ENCODE peak calls at places on chromosomes 7 and 10, in ten cellular contexts. One of them, this sample, is unnamed.
A peak's percentile ranks its signal among the peaks of the same experiment; 100 is the strongest.

GRCh38 chr7:2445047-2445446 is 31.2 kb downstream of the GRIFIN start:
- DNase-seq in Calu3: no peak
- DNase-seq in thoracic aorta: no peak
- DNase-seq in DND-41: no peak
- DNase-seq in fibroblast of pulmonary artery: no peak
- DNase-seq in body of pancreas: no peak
- DNase-seq in foreskin fibroblast: no peak
- DNase-seq in left lung: no peak
- DNase-seq in astrocyte of the spinal cord: no peak
- DNase-seq in GM23338: no peak
- DNase-seq in this sample: no peak

GRCh38 chr10:7040681-7041080 is 370.2 kb downstream of the SFMBT2 start:
- DNase-seq in GM23338: no peak
- DNase-seq in DND-41: no peak
- DNase-seq in astrocyte of the spinal cord: no peak
- DNase-seq in foreskin fibroblast: no peak
- DNase-seq in Calu3: no peak
- DNase-seq in fibroblast of pulmonary artery: no peak
- DNase-seq in body of pancreas: no peak
- DNase-seq in left lung: peak; percentile 55
- DNase-seq in thoracic aorta: no peak
- DNase-seq in this sample: no peak

GRCh38 chr10:131159771-131160170 is 151.8 kb downstream of the TCERG1L start:
- DNase-seq in body of pancreas: no peak
- DNase-seq in GM23338: no peak
- DNase-seq in foreskin fibroblast: no peak
- DNase-seq in left lung: no peak
- DNase-seq in DND-41: no peak
- DNase-seq in Calu3: no peak
- DNase-seq in thoracic aorta: no peak
- DNase-seq in fibroblast of pulmonary artery: no peak
- DNase-seq in astrocyte of the spinal cord: no peak
- DNase-seq in this sample: no peak

GRCh38 chr7:131106681-131107342 is 220.9 kb upstream of the MKLN1 start:
- DNase-seq in Calu3: peak; percentile 39
- DNase-seq in DND-41: peak; percentile 42
- DNase-seq in thoracic aorta: no peak
- DNase-seq in left lung: peak; percentile 88
- DNase-seq in GM23338: peak; percentile 55
- DNase-seq in foreskin fibroblast: no peak
- DNase-seq in astrocyte of the spinal cord: no peak
- DNase-seq in body of pancreas: no peak
- DNase-seq in fibroblast of pulmonary artery: peak; percentile 83
- DNase-seq in this sample: peak; percentile 25

GRCh38 chr7:78514653-78515052 is 716.1 kb downstream of the PHTF2 start:
- DNase-seq in left lung: no peak
- DNase-seq in foreskin fibroblast: no peak
- DNase-seq in body of pancreas: no peak
- DNase-seq in DND-41: no peak
- DNase-seq in astrocyte of the spinal cord: no peak
- DNase-seq in GM23338: no peak
- DNase-seq in Calu3: no peak
- DNase-seq in thoracic aorta: no peak
- DNase-seq in fibroblast of pulmonary artery: no peak
- DNase-seq in this sample: no peak

GRCh38 chr10:21507066-21507669 is 18.3 kb downstream of the SKIDA1 start:
- DNase-seq in GM23338: no peak
- DNase-seq in astrocyte of the spinal cord: no peak
- DNase-seq in left lung: no peak
- DNase-seq in Calu3: no peak
- DNase-seq in fibroblast of pulmonary artery: no peak
- DNase-seq in thoracic aorta: no peak
- DNase-seq in DND-41: no peak
- DNase-seq in body of pancreas: no peak
- DNase-seq in foreskin fibroblast: no peak
- DNase-seq in this sample: no peak

GRCh38 chr10:5551531-5552375 is 27.0 kb downstream of the CALML3 start:
- DNase-seq in DND-41: no peak
- DNase-seq in Calu3: peak; percentile 75
- DNase-seq in astrocyte of the spinal cord: peak; percentile 79
- DNase-seq in left lung: peak; percentile 40
- DNase-seq in fibroblast of pulmonary artery: no peak
- DNase-seq in body of pancreas: no peak
- DNase-seq in GM23338: no peak
- DNase-seq in foreskin fibroblast: no peak
- DNase-seq in thoracic aorta: no peak
- DNase-seq in this sample: no peak

GRCh38 chr10:36423821-36424248 is 701.6 kb upstream of the ANKRD30A start:
- DNase-seq in fibroblast of pulmonary artery: no peak
- DNase-seq in astrocyte of the spinal cord: peak; percentile 22
- DNase-seq in left lung: no peak
- DNase-seq in thoracic aorta: no peak
- DNase-seq in foreskin fibroblast: no peak
- DNase-seq in body of pancreas: no peak
- DNase-seq in Calu3: no peak
- DNase-seq in DND-41: no peak
- DNase-seq in GM23338: no peak
- DNase-seq in this sample: no peak

GRCh38 chr7:151131622-151132293 is 35.7 kb downstream of the GBX1 start:
- DNase-seq in fibroblast of pulmonary artery: no peak
- DNase-seq in DND-41: no peak
- DNase-seq in GM23338: no peak
- DNase-seq in foreskin fibroblast: no peak
- DNase-seq in astrocyte of the spinal cord: no peak
- DNase-seq in left lung: peak; percentile 58
- DNase-seq in Calu3: no peak
- DNase-seq in thoracic aorta: no peak
- DNase-seq in body of pancreas: no peak
- DNase-seq in this sample: no peak

GRCh38 chr7:155287229-155287935 is 10.3 kb upstream of the INSIG1 start:
- DNase-seq in DND-41: no peak
- DNase-seq in fibroblast of pulmonary artery: no peak
- DNase-seq in Calu3: no peak
- DNase-seq in astrocyte of the spinal cord: no peak
- DNase-seq in left lung: no peak
- DNase-seq in body of pancreas: peak; percentile 29
- DNase-seq in foreskin fibroblast: no peak
- DNase-seq in thoracic aorta: no peak
- DNase-seq in GM23338: no peak
- DNase-seq in this sample: no peak

GRCh38 chr10:45040921-45041320 is 40.2 kb downstream of the ZNF22 start:
- DNase-seq in body of pancreas: no peak
- DNase-seq in Calu3: no peak
- DNase-seq in left lung: no peak
- DNase-seq in astrocyte of the spinal cord: peak; percentile 19
- DNase-seq in DND-41: no peak
- DNase-seq in fibroblast of pulmonary artery: peak; percentile 30
- DNase-seq in GM23338: no peak
- DNase-seq in thoracic aorta: no peak
- DNase-seq in foreskin fibroblast: no peak
- DNase-seq in this sample: no peak

GRCh38 chr7:7151285-7151684 is 31.1 kb upstream of the C1GALT1 start:
- DNase-seq in body of pancreas: no peak
- DNase-seq in Calu3: no peak
- DNase-seq in DND-41: no peak
- DNase-seq in GM23338: no peak
- DNase-seq in left lung: no peak
- DNase-seq in fibroblast of pulmonary artery: peak; percentile 72
- DNase-seq in thoracic aorta: no peak
- DNase-seq in foreskin fibroblast: no peak
- DNase-seq in astrocyte of the spinal cord: no peak
- DNase-seq in this sample: no peak

DNA sequence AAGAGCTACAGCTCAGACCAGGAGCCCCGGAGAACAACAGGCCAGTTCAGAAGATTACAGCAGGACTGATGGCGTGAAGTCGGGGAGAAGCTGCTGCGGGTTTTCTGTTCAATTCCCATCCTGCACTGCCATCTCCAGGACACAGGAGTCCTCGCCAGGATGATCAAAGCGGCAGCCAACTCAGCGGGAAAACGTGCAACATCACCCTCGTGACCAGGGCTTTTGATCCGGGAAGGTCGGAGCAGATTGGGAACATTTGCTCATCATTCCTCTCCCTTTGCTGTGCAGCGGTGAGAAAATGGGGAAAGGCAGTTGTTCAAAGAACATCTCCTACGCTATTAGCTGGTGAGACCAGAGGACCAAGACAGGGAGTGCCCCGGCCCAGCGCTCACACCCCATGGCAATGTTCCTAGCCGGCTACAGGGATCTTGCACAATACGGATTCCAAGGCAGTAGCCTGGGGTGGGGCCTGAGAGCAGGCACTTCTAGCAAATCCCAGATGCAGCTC is 50.4 kb upstream of the FOXK1 start:
- DNase-seq in fibroblast of pulmonary artery: peak; percentile 95
- DNase-seq in left lung: peak; percentile 85
- DNase-seq in Calu3: peak; percentile 87
- DNase-seq in foreskin fibroblast: peak; percentile 92
- DNase-seq in body of pancreas: peak; percentile 71
- DNase-seq in GM23338: peak; percentile 90
- DNase-seq in astrocyte of the spinal cord: peak; percentile 90
- DNase-seq in DND-41: no peak
- DNase-seq in thoracic aorta: peak; percentile 58
- DNase-seq in this sample: peak; percentile 91
- TF ChIP-seq CTCF in fibroblast of pulmonary artery: peak; percentile 74
- TF ChIP-seq CTCF in left lung: peak; percentile 59
- TF ChIP-seq CTCF in Calu3: peak; percentile 67
- TF ChIP-seq CTCF in foreskin fibroblast: peak; percentile 75
- TF ChIP-seq CTCF in body of pancreas: peak; percentile 68
- TF ChIP-seq CTCF in GM23338: peak; percentile 65
- TF ChIP-seq CTCF in astrocyte of the spinal cord: peak; percentile 74
- TF ChIP-seq CTCF in DND-41: peak; percentile 47
- TF ChIP-seq CTCF in thoracic aorta: peak; percentile 53
- TF ChIP-seq CTCF in this sample: peak; percentile 81

GRCh38 chr7:120442838-120443237 is 169.9 kb downstream of the KCND2 start:
- DNase-seq in DND-41: no peak
- DNase-seq in Calu3: no peak
- DNase-seq in left lung: no peak
- DNase-seq in astrocyte of the spinal cord: no peak
- DNase-seq in foreskin fibroblast: no peak
- DNase-seq in body of pancreas: no peak
- DNase-seq in thoracic aorta: no peak
- DNase-seq in fibroblast of pulmonary artery: no peak
- DNase-seq in GM23338: no peak
- DNase-seq in this sample: no peak

GRCh38 chr7:120441850-120442249 is 168.9 kb downstream of the KCND2 start:
- DNase-seq in thoracic aorta: no peak
- DNase-seq in astrocyte of the spinal cord: no peak
- DNase-seq in DND-41: no peak
- DNase-seq in body of pancreas: no peak
- DNase-seq in left lung: no peak
- DNase-seq in fibroblast of pulmonary artery: no peak
- DNase-seq in GM23338: no peak
- DNase-seq in Calu3: no peak
- DNase-seq in foreskin fibroblast: no peak
- DNase-seq in this sample: no peak

GRCh38 chr7:120444650-120445049 is 171.7 kb downstream of the KCND2 start:
- DNase-seq in left lung: no peak
- DNase-seq in thoracic aorta: no peak
- DNase-seq in astrocyte of the spinal cord: no peak
- DNase-seq in body of pancreas: no peak
- DNase-seq in Calu3: no peak
- DNase-seq in DND-41: no peak
- DNase-seq in fibroblast of pulmonary artery: no peak
- DNase-seq in GM23338: no peak
- DNase-seq in foreskin fibroblast: no peak
- DNase-seq in this sample: no peak

DNA sequence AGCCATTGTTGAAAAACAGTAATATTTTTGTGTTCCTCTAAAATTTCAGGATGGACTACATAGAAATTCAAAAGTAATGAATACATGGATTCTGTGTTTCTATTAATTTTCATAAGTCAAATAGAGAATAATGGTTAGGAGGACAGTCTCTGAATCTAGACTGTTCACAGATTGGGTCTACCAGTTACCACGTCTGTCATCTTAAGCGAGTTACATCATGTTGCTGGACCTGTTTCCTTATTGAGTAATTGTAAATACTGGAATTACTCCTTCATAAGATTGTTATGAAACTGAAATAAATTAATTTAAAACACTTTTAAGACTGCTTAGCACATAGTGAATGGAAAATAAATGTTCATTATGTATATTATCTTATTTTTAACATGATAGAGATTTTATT is 172.3 kb downstream of the KCND2 start:
- DNase-seq in Calu3: no peak
- DNase-seq in foreskin fibroblast: no peak
- DNase-seq in fibroblast of pulmonary artery: no peak
- DNase-seq in body of pancreas: no peak
- DNase-seq in astrocyte of the spinal cord: no peak
- DNase-seq in left lung: no peak
- DNase-seq in GM23338: no peak
- DNase-seq in DND-41: no peak
- DNase-seq in thoracic aorta: no peak
- DNase-seq in this sample: no peak
- TF ChIP-seq CTCF in Calu3: no peak
- TF ChIP-seq CTCF in foreskin fibroblast: no peak
- TF ChIP-seq CTCF in fibroblast of pulmonary artery: no peak
- TF ChIP-seq CTCF in body of pancreas: no peak
- TF ChIP-seq CTCF in astrocyte of the spinal cord: no peak
- TF ChIP-seq CTCF in left lung: no peak
- TF ChIP-seq CTCF in GM23338: no peak
- TF ChIP-seq CTCF in DND-41: no peak
- TF ChIP-seq CTCF in thoracic aorta: no peak
- TF ChIP-seq CTCF in this sample: no peak

GRCh38 chr10:109956454-109957091 is 33.3 kb upstream of the XPNPEP1 start:
- DNase-seq in DND-41: peak; percentile 25
- DNase-seq in astrocyte of the spinal cord: peak; percentile 46
- DNase-seq in Calu3: peak; percentile 25
- DNase-seq in thoracic aorta: no peak
- DNase-seq in left lung: no peak
- DNase-seq in GM23338: peak; percentile 88
- DNase-seq in body of pancreas: peak; percentile 53
- DNase-seq in foreskin fibroblast: no peak
- DNase-seq in fibroblast of pulmonary artery: peak; percentile 61
- DNase-seq in this sample: peak; percentile 51
- TF ChIP-seq CTCF in DND-41: peak; percentile 65
- TF ChIP-seq CTCF in astrocyte of the spinal cord: peak; percentile 67
- TF ChIP-seq CTCF in Calu3: peak; percentile 50
- TF ChIP-seq CTCF in thoracic aorta: no peak
- TF ChIP-seq CTCF in left lung: peak; percentile 63
- TF ChIP-seq CTCF in GM23338: peak; percentile 97
- TF ChIP-seq CTCF in body of pancreas: peak; percentile 54
- TF ChIP-seq CTCF in foreskin fibroblast: peak; percentile 51
- TF ChIP-seq CTCF in fibroblast of pulmonary artery: peak; percentile 63
- TF ChIP-seq CTCF in this sample: peak; percentile 86

GRCh38 chr10:43739171-43739570 is 90.5 kb upstream of the ZNF32 start:
- DNase-seq in DND-41: no peak
- DNase-seq in fibroblast of pulmonary artery: no peak
- DNase-seq in astrocyte of the spinal cord: no peak
- DNase-seq in left lung: no peak
- DNase-seq in body of pancreas: no peak
- DNase-seq in thoracic aorta: no peak
- DNase-seq in Calu3: no peak
- DNase-seq in foreskin fibroblast: peak; percentile 16
- DNase-seq in GM23338: no peak
- DNase-seq in this sample: no peak
- TF ChIP-seq CTCF in DND-41: no peak
- TF ChIP-seq CTCF in fibroblast of pulmonary artery: no peak
- TF ChIP-seq CTCF in astrocyte of the spinal cord: no peak
- TF ChIP-seq CTCF in left lung: no peak
- TF ChIP-seq CTCF in body of pancreas: no peak
- TF ChIP-seq CTCF in thoracic aorta: no peak
- TF ChIP-seq CTCF in Calu3: no peak
- TF ChIP-seq CTCF in foreskin fibroblast: no peak
- TF ChIP-seq CTCF in GM23338: no peak
- TF ChIP-seq CTCF in this sample: no peak

GRCh38 chr7:34281260-34281659 is 375.9 kb downstream of the BMPER start:
- DNase-seq in GM23338: peak; percentile 24
- DNase-seq in thoracic aorta: no peak
- DNase-seq in Calu3: peak; percentile 14
- DNase-seq in left lung: no peak
- DNase-seq in foreskin fibroblast: no peak
- DNase-seq in body of pancreas: no peak
- DNase-seq in DND-41: no peak
- DNase-seq in fibroblast of pulmonary artery: no peak
- DNase-seq in astrocyte of the spinal cord: no peak
- DNase-seq in this sample: no peak
- TF ChIP-seq CTCF in GM23338: peak; percentile 48
- TF ChIP-seq CTCF in thoracic aorta: no peak
- TF ChIP-seq CTCF in Calu3: peak; percentile 44
- TF ChIP-seq CTCF in left lung: no peak
- TF ChIP-seq CTCF in foreskin fibroblast: peak; percentile 2
- TF ChIP-seq CTCF in body of pancreas: no peak
- TF ChIP-seq CTCF in DND-41: peak; percentile 18
- TF ChIP-seq CTCF in fibroblast of pulmonary artery: no peak
- TF ChIP-seq CTCF in astrocyte of the spinal cord: peak; percentile 22
- TF ChIP-seq CTCF in this sample: peak; percentile 71